ENCODE peak calls at places on chromosomes 5 and 9, in six cellular contexts. G, P, Z, H, J and T are unnamed samples.
A peak's percentile ranks its signal among the peaks of the same experiment; 100 is the strongest.

GRCh38 chr5:79746645-79747044 is 57.0 kb downstream of the CMYA5 start:
- DNase-seq in G (no peak), P (no peak), Z (no peak), H (no peak), J (no peak), T (no peak)

GRCh38 chr5:151079838-151080619 is 805 bp downstream of the TNIP1 start:
- DNase-seq in G (no peak), P (no peak), Z (no peak), H (no peak), J (no peak), T (no peak)

GRCh38 chr5:137181685-137182084 is 317.4 kb downstream of the SPOCK1 start:
- DNase-seq in G (no peak), P (no peak), Z (no peak), H (no peak), J (no peak), T (no peak)

GRCh38 chr5:14270212-14270702 is 127.1 kb downstream of the TRIO start:
- DNase-seq in G (no peak), P (no peak), Z (no peak), H (peak; percentile 83), J (peak; percentile 29), T (no peak)

GRCh38 chr9:135952664-135953206 is 8.4 kb downstream of the UBAC1 start:
- DNase-seq in G (no peak), P (no peak), Z (no peak), H (no peak), J (no peak), T (no peak)

GRCh38 chr9:75235632-75236031 is 147.3 kb downstream of the OSTF1 start:
- DNase-seq in G (no peak), P (no peak), Z (no peak), H (no peak), J (no peak), T (no peak)

GRCh38 chr5:157563373-157564148 is 12.0 kb downstream of the ADAM19 start:
- DNase-seq in G (peak; percentile 85), P (no peak), Z (peak; percentile 83), H (no peak), J (no peak), T (no peak)

GRCh38 chr9:26391036-26391435 is 501.6 kb downstream of the CAAP1 start:
- DNase-seq in G (no peak), P (no peak), Z (no peak), H (no peak), J (no peak), T (no peak)

GRCh38 chr9:80650964-80651555 is 1038.3 kb downstream of the TLE1 start:
- DNase-seq in G (peak; percentile 21), P (no peak), Z (peak; percentile 7), H (no peak), J (no peak), T (no peak)

GRCh38 chr9:121566401-121567141 is 66.9 kb upstream of the GGTA1 start:
- DNase-seq in G (no peak), P (no peak), Z (no peak), H (no peak), J (no peak), T (no peak)

GRCh38 chr5:123344819-123345426 is 78.3 kb downstream of the CEP120 start:
- DNase-seq in G (peak; percentile 1), P (peak; percentile 18), Z (no peak), H (no peak), J (peak; percentile 7), T (no peak)

GRCh38 chr9:121732886-121733285 is 81.5 kb downstream of the DAB2IP start:
- DNase-seq in G (no peak), P (no peak), Z (no peak), H (no peak), J (no peak), T (no peak)

GRCh38 chr5:38291355-38291754 is 33.0 kb downstream of the EGFLAM start:
- DNase-seq in G (no peak), P (no peak), Z (no peak), H (no peak), J (no peak), T (no peak)

GRCh38 chr5:30894811-30895210 is 298.7 kb upstream of the CDH6 start:
- DNase-seq in G (no peak), P (no peak), Z (no peak), H (no peak), J (no peak), T (no peak)

GRCh38 chr9:137423810-137424291 is 658 bp downstream of the NOXA1 start:
- DNase-seq in G (no peak), P (no peak), Z (no peak), H (no peak), J (no peak), T (no peak)

GRCh38 chr5:134095293-134095692 is 19.2 kb upstream of the TCF7 start:
- DNase-seq in G (no peak), P (no peak), Z (no peak), H (no peak), J (no peak), T (no peak)

GRCh38 chr5:4640793-4641192 is 499.3 kb upstream of the ADAMTS16 start:
- DNase-seq in G (no peak), P (no peak), Z (no peak), H (no peak), J (no peak), T (no peak)
- TF ChIP-seq CTCF in G (no peak), P (peak; percentile 32), Z (no peak), H (no peak), J (peak; percentile 43), T (peak; percentile 54)

GRCh38 chr5:155004138-155004744 is 9.3 kb upstream of the KIF4B start:
- DNase-seq in G (no peak), P (no peak), Z (no peak), H (no peak), J (no peak), T (no peak)
- TF ChIP-seq CTCF in G (peak; percentile 41), P (peak; percentile 74), Z (peak; percentile 11), H (no peak), J (peak; percentile 51), T (peak; percentile 51)

GRCh38 chr5:164422400-164422799 is 917.0 kb downstream of the MAT2B start:
- DNase-seq in G (no peak), P (no peak), Z (no peak), H (no peak), J (peak; percentile 2), T (no peak)
- TF ChIP-seq CTCF in G (peak; percentile 10), P (no peak), Z (no peak), H (no peak), J (peak; percentile 32), T (peak; percentile 42)

DNA sequence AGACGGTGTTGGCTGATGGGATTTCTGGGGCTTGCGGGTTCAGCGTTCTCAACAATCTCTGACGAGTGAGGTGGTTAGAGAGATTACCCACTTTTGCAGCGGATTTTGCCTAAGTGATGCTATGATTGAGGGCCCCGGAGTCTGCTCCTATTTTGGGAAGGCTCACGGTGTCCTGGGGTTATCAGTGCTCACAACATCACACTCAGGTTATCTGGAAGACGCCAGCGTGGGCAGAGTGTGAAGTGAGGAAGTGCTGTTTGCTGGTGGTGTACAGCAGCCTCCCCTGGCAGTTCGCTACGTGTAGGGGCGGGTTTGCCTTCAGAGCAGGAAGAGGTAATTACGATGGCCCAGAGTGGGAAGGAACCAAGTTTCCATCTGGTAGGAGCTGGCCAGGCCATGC is 341.2 kb upstream of the IRX2 start:
- DNase-seq in G (no peak), P (no peak), Z (no peak), H (no peak), J (no peak), T (no peak)
- TF ChIP-seq CTCF in G (no peak), P (no peak), Z (no peak), H (no peak), J (no peak), T (no peak)

DNA sequence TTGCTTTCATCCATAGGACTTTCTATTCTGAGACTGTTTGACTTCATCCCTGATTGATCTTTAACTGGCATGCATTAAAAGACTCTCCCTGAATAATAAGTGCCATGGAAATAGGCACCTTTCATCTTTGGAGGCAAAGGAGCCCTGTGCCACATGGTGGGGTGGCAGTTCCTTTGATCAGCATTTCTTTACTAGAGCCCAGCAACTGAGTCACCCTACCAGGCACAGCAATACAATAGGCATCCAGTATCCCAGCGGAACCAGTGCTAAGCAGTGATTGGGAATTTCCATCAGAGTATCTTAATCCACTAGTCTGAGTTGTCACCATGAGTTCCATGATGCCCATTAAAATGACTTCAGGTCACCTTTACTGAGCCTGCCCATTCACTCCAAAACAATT is 476.1 kb upstream of the MPDZ start:
- DNase-seq in G (no peak), P (no peak), Z (no peak), H (no peak), J (no peak), T (no peak)
- TF ChIP-seq CTCF in G (no peak), P (no peak), Z (no peak), H (no peak), J (no peak), T (no peak)

GRCh38 chr5:11602298-11602697 is 301.9 kb downstream of the CTNND2 start:
- DNase-seq in G (no peak), P (no peak), Z (no peak), H (no peak), J (no peak), T (no peak)
- TF ChIP-seq CTCF in G (no peak), P (no peak), Z (no peak), H (no peak), J (peak; percentile 43), T (no peak)

DNA sequence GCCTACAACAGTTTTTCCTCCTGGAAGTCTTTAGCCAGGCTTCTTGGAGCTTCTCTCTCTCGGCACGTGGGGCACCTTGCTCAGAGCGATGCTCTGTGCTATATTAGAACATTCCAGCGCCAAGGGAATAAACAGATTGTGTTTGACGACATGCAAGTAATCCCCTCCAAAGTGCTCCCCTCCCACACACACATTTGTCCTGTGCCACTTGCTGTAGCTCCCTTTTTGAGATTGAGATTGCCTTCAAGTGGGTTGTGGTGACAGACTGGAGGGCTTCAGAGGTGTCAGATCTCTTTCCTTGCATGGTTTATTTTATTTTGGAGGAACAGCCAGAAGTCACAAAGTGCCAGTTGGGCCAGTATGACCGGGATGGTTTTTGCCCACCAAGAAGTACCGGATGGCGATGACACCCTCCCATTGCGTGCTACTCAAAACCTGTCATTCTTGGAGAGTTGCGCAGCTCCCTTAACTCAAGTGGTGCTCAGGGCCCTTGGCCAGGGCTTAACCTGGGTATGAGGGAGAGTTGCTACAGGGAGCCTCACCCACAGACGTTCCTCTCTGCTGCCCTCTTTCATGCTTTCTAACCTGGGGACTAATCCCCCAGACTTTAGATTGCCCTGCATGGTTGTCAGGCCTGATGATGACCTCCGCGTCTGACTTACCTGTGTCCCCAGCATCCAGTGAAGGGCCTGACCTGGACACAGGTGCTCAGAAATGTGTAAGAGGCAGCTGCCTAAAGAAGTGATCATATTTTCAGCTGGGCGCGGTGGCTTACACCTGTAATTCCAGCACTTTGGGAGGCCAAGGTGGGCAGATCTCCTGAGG is 18.8 kb upstream of the RPL26L1 start:
- DNase-seq in G (no peak), P (no peak), Z (no peak), H (no peak), J (no peak), T (no peak)
- TF ChIP-seq CTCF in G (no peak), P (no peak), Z (no peak), H (no peak), J (no peak), T (no peak)